ENCODE peak calls at places on chromosomes 7 and 10, in eight cellular contexts. Z is activated CD4-positive, alpha-beta T cell treated with anti-CD3 and anti-CD28 coated beads for 48 hours; N is AG04450; Q is SW480; V is EL; J is trophoblast cell; T is fibroblast of villous mesenchyme; F is activated T-cell treated with anti-CD3 and anti-CD28 coated beads, Interleukin-2, amount 50 U/mL, for 72 hours. B is an unnamed sample.

GRCh38 chr7:77799078-77799964 is 748 bp downstream of the PHTF2 start:
- DNase-seq in Q (peak), N (no peak), F (peak), T (peak), V (peak), Z (peak), J (peak), B (peak)

GRCh38 chr10:62278461-62278910 is 9.8 kb upstream of the RTKN2 start:
- DNase-seq in J (no peak), Q (no peak), T (peak), N (no peak), V (peak), Z (no peak), F (no peak), B (no peak)

GRCh38 chr7:103689262-103689661 is 243.3 kb upstream of the SLC26A5 start:
- DNase-seq in Q (peak), T (no peak), V (no peak), N (no peak), F (no peak), Z (no peak), J (no peak), B (no peak)

GRCh38 chr10:8048281-8049008 is 6.0 kb upstream of the GATA3 start:
- DNase-seq in Q (no peak), T (no peak), J (no peak), N (no peak), V (no peak), F (peak), Z (peak), B (peak)

GRCh38 chr10:100568937-100569336 is 33.2 kb downstream of the HIF1AN start:
- DNase-seq in Q (no peak), T (no peak), V (no peak), F (no peak), N (no peak), J (no peak), Z (no peak), B (no peak)

GRCh38 chr10:5447611-5448071 is 35.3 kb downstream of the NET1 start:
- DNase-seq in V (peak), T (no peak), J (peak), Z (peak), Q (peak), N (no peak), F (peak), B (peak)

GRCh38 chr7:87600130-87601124 is at the start of gene ABCB1:
- DNase-seq in V (peak), T (peak), Z (peak), Q (peak), F (peak), N (no peak), J (peak), B (peak)

GRCh38 chr10:96124230-96125141 is 5.6 kb upstream of the ZNF518A start:
- DNase-seq in J (peak), N (no peak), F (no peak), Z (no peak), T (peak), Q (peak), V (peak), B (no peak)

GRCh38 chr10:78295242-78295641 is 261.6 kb downstream of the RPS24 start:
- DNase-seq in Q (no peak), F (no peak), J (no peak), N (no peak), Z (no peak), T (no peak), V (no peak), B (no peak)

GRCh38 chr7:43531700-43532099 is 51.2 kb upstream of the STK17A start:
- DNase-seq in F (no peak), Q (no peak), V (no peak), T (no peak), Z (no peak), N (no peak), J (no peak), B (no peak)

GRCh38 chr7:351256-351655 is 61.3 kb downstream of the FOXL3 start:
- DNase-seq in V (no peak), J (no peak), Q (no peak), T (no peak), N (no peak), Z (peak), F (peak), B (peak)

GRCh38 chr10:114932225-114932624 is 5.8 kb upstream of the TRUB1 start:
- DNase-seq in Q (no peak), T (no peak), F (no peak), J (no peak), Z (no peak), N (no peak), V (no peak), B (no peak)

GRCh38 chr7:12322287-12322902 is 81.3 kb downstream of the VWDE start:
- DNase-seq in N (no peak), Q (peak), V (peak), Z (no peak), J (peak), T (peak), F (no peak), B (peak)

GRCh38 chr10:125124907-125125306 is 35.5 kb downstream of the CTBP2 start:
- DNase-seq in V (no peak), F (no peak), Z (no peak), N (no peak), Q (no peak), J (no peak), T (peak), B (no peak)

GRCh38 chr7:38678342-38679054 is 47.3 kb upstream of the AMPH start:
- DNase-seq in N (no peak), F (no peak), T (no peak), Q (no peak), Z (no peak), J (no peak), V (no peak), B (no peak)

GRCh38 chr10:49539320-49539885 is 482 bp upstream of the ERCC6 start:
- DNase-seq in T (peak), V (peak), F (peak), N (no peak), J (peak), Z (peak), Q (peak), B (peak)

GRCh38 chr10:121804460-121804859 is 123.4 kb downstream of the ATE1 start:
- DNase-seq in F (no peak), Z (no peak), V (peak), T (peak), N (peak), Q (no peak), J (no peak), B (no peak)

GRCh38 chr7:105978035-105978434 is 15.0 kb downstream of the CDHR3 start:
- DNase-seq in N (no peak), J (no peak), T (no peak), F (no peak), Z (no peak), V (no peak), Q (no peak), B (no peak)

GRCh38 chr7:961546-962400 is 7.3 kb upstream of the ADAP1 start:
- DNase-seq in V (no peak), F (no peak), J (no peak), Q (no peak), N (no peak), Z (no peak), T (no peak), B (no peak)

GRCh38 chr7:104627516-104627915 is 299.1 kb downstream of the LHFPL3 start:
- DNase-seq in T (peak), J (peak), Q (peak), V (peak), N (no peak), Z (peak), F (no peak), B (peak)

GRCh38 chr7:72754312-72754711 is 73.7 kb downstream of the TYW1B start:
- DNase-seq in Q (no peak), T (peak), J (peak), V (peak), F (no peak), Z (no peak), N (no peak), B (no peak)

GRCh38 chr7:29987083-29987482 is 2.5 kb downstream of the SCRN1 start:
- DNase-seq in N (no peak), Z (no peak), J (no peak), Q (peak), F (no peak), T (peak), V (peak), B (no peak)

GRCh38 chr10:117217196-117217761 is 20.0 kb downstream of the KCNK18 start:
- DNase-seq in F (peak), Q (peak), Z (peak), T (no peak), V (peak), N (no peak), J (peak), B (peak)

GRCh38 chr10:113403900-113404299 is 149.0 kb upstream of the HABP2 start:
- DNase-seq in T (no peak), F (no peak), N (no peak), Z (no peak), Q (no peak), J (no peak), V (no peak), B (no peak)

GRCh38 chr10:48634198-48634983 is 29.5 kb upstream of the ARHGAP22 start:
- DNase-seq in F (peak), V (peak), N (peak), J (peak), Q (no peak), Z (peak), T (peak), B (peak)

GRCh38 chr10:94115725-94116124 is 122.0 kb downstream of the PLCE1 start:
- DNase-seq in T (no peak), Q (peak), Z (no peak), N (no peak), J (peak), F (no peak), V (peak), B (no peak)

GRCh38 chr10:120732643-120733313 is 118.4 kb upstream of the WDR11 start:
- DNase-seq in Z (peak), F (no peak), V (no peak), Q (no peak), T (no peak), N (no peak), J (no peak), B (no peak)

GRCh38 chr10:27344568-27345454 is 104.2 kb upstream of the ACBD5 start:
- DNase-seq in Q (no peak), T (no peak), J (peak), N (no peak), Z (peak), F (no peak), V (no peak), B (no peak)

GRCh38 chr7:66894463-66895080 is 26.5 kb upstream of the TMEM248 start:
- DNase-seq in N (no peak), T (no peak), Z (no peak), J (no peak), Q (no peak), V (peak), F (no peak), B (no peak)

GRCh38 chr7:7970620-7971307 is 2.2 kb downstream of the GLCCI1 start:
- DNase-seq in J (no peak), F (no peak), T (peak), V (peak), Z (no peak), N (no peak), Q (peak), B (peak)

GRCh38 chr7:132433286-132433685 is 143.0 kb downstream of the PLXNA4 start:
- DNase-seq in N (no peak), V (no peak), Q (no peak), T (no peak), Z (no peak), J (no peak), F (no peak), B (peak)

GRCh38 chr7:128381161-128381821 is 19.8 kb upstream of the PRRT4 start:
- DNase-seq in N (no peak), Z (peak), J (no peak), Q (no peak), T (no peak), V (no peak), F (peak), B (peak)